ENCODE peak calls at places on chromosomes 2 and 18, in four cellular contexts. Y, X, H and N are unnamed samples.

GRCh38 chr18:51255694-51256093 is 58.2 kb upstream of the MEX3C start:
- DNase-seq in Y (no peak), X (no peak), H (no peak), N (no peak)

GRCh38 chr2:216490061-216490460 is 8.6 kb upstream of the RPL37A start:
- DNase-seq in Y (no peak), X (no peak), H (no peak), N (no peak)

GRCh38 chr2:133303150-133303549 is 265.1 kb downstream of the NCKAP5 start:
- DNase-seq in Y (no peak), X (no peak), H (no peak), N (no peak)

GRCh38 chr2:65382776-65383357 is 49.5 kb downstream of the SPRED2 start:
- DNase-seq in Y (peak; percentile 86), X (no peak), H (peak; percentile 87), N (no peak)

GRCh38 chr2:69715964-69716363 is 26.0 kb upstream of the ANXA4 start:
- DNase-seq in Y (no peak), X (no peak), H (no peak), N (no peak)

GRCh38 chr2:96762529-96763253 is 2.0 kb downstream of the CNNM4 start:
- DNase-seq in Y (no peak), X (no peak), H (peak; percentile 11), N (peak; percentile 30)

GRCh38 chr2:128134573-128134972 is 43.6 kb downstream of the UGGT1 start:
- DNase-seq in Y (no peak), X (no peak), H (no peak), N (no peak)

GRCh38 chr2:96105152-96105915 is 11.0 kb downstream of the ADRA2B start:
- DNase-seq in Y (no peak), X (no peak), H (no peak), N (peak; percentile 4)

GRCh38 chr2:12854001-12854530 is 137.3 kb downstream of the TRIB2 start:
- DNase-seq in Y (no peak), X (no peak), H (no peak), N (no peak)

GRCh38 chr2:46298272-46298521 is 990 bp downstream of the EPAS1 start:
- DNase-seq in Y (no peak), X (no peak), H (no peak), N (no peak)

GRCh38 chr2:221502270-221502973 is 69.7 kb downstream of the EPHA4 start:
- DNase-seq in Y (no peak), X (no peak), H (no peak), N (no peak)

GRCh38 chr2:165970663-165971062 is 17.1 kb upstream of the TTC21B start:
- DNase-seq in Y (no peak), X (no peak), H (no peak), N (no peak)

GRCh38 chr18:70419526-70419925 is 130.7 kb downstream of the SOCS6 start:
- DNase-seq in Y (no peak), X (no peak), H (no peak), N (no peak)

GRCh38 chr2:240789501-240790369 is 30.3 kb downstream of the KIF1A start:
- DNase-seq in Y (no peak), X (peak; percentile 3), H (no peak), N (no peak)

GRCh38 chr2:236088368-236089057 is 79.7 kb downstream of the GBX2 start:
- DNase-seq in Y (peak; percentile 31), X (no peak), H (no peak), N (no peak)

GRCh38 chr2:86622409-86622877 is 1.2 kb downstream of the RNF103 start:
- DNase-seq in Y (no peak), X (no peak), H (peak; percentile 22), N (peak; percentile 18)

GRCh38 chr2:229330952-229331351 is 59.9 kb upstream of the PID1 start:
- DNase-seq in Y (no peak), X (no peak), H (no peak), N (no peak)

GRCh38 chr2:25293958-25294513 is 47.7 kb downstream of the DNMT3A start:
- DNase-seq in Y (no peak), X (no peak), H (no peak), N (no peak)

GRCh38 chr2:161417428-161418274 is 1.6 kb downstream of the TBR1 start:
- DNase-seq in Y (no peak), X (no peak), H (no peak), N (no peak)

GRCh38 chr2:166384774-166385173 is 9.0 kb upstream of the SCN9A start:
- DNase-seq in Y (peak; percentile 27), X (no peak), H (no peak), N (no peak)

GRCh38 chr2:156331572-156332451 is 709 bp downstream of the NR4A2 start:
- DNase-seq in Y (no peak), X (no peak), H (peak; percentile 61), N (no peak)

GRCh38 chr2:213306320-213306942 is 22.2 kb downstream of the SPAG16 start:
- DNase-seq in Y (no peak), X (no peak), H (no peak), N (no peak)
- TF ChIP-seq CREM in Y (no peak), X (no peak), H (no peak), N (no peak)

GRCh38 chr2:2879071-2879470 is 498.5 kb downstream of the EIPR1 start:
- DNase-seq in Y (no peak), X (no peak), H (no peak), N (no peak)

GRCh38 chr2:2880938-2881337 is 496.7 kb downstream of the EIPR1 start:
- DNase-seq in Y (no peak), X (no peak), H (no peak), N (no peak)

GRCh38 chr2:2879776-2880175 is 497.8 kb downstream of the EIPR1 start:
- DNase-seq in Y (no peak), X (peak; percentile 27), H (no peak), N (no peak)

GRCh38 chr2:2877427-2877826 is 500.2 kb downstream of the EIPR1 start:
- DNase-seq in Y (no peak), X (no peak), H (no peak), N (no peak)

DNA sequence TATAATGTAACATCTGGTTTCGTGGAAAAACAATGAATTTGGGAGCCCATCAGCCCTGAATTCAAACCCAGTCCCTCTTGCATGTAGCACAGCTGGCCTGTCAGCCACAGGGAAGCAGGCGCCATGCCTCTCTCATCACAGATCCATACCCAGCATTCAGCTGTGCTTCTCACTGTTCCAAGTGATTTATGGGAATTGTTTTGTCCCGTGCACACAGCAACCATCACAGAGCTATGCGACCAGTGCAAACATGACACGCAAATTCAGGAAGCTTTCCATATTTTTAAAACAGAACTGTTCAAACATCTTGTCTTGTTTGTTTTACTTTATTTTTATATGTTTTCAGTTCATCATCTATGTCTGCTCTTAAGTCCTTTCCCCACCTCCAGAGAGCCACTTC is 496.1 kb downstream of the EIPR1 start:
- DNase-seq in Y (no peak), X (no peak), H (no peak), N (no peak)
- TF ChIP-seq TCF7 in Y (no peak), X (no peak), H (no peak), N (no peak)

GRCh38 chr18:34816183-34816582 is 106.1 kb downstream of the DTNA start:
- DNase-seq in Y (no peak), X (no peak), H (no peak), N (no peak)

GRCh38 chr18:34821669-34822210 is 111.6 kb downstream of the DTNA start:
- DNase-seq in Y (peak; percentile 38), X (no peak), H (no peak), N (no peak)

GRCh38 chr18:34818069-34818468 is 108.0 kb downstream of the DTNA start:
- DNase-seq in Y (no peak), X (no peak), H (no peak), N (no peak)

GRCh38 chr18:34817636-34818035 is 107.5 kb downstream of the DTNA start:
- DNase-seq in Y (no peak), X (no peak), H (no peak), N (no peak)

GRCh38 chr18:34820360-34820759 is 110.3 kb downstream of the DTNA start:
- DNase-seq in Y (no peak), X (no peak), H (no peak), N (no peak)
- TF ChIP-seq ATF3 in Y (no peak), X (no peak), H (no peak), N (no peak)

GRCh38 chr18:63238711-63239110 is 80.9 kb downstream of the BCL2 start:
- DNase-seq in Y (no peak), X (no peak), H (no peak), N (peak; percentile 22)

GRCh38 chr18:63237486-63237885 is 82.1 kb downstream of the BCL2 start:
- DNase-seq in Y (peak; percentile 54), X (no peak), H (no peak), N (no peak)

GRCh38 chr18:63236417-63236816 is 83.2 kb downstream of the BCL2 start:
- DNase-seq in Y (no peak), X (no peak), H (no peak), N (no peak)

GRCh38 chr18:63237911-63238710 is 81.5 kb downstream of the BCL2 start:
- DNase-seq in Y (peak; percentile 67), X (no peak), H (no peak), N (peak; percentile 43)

DNA sequence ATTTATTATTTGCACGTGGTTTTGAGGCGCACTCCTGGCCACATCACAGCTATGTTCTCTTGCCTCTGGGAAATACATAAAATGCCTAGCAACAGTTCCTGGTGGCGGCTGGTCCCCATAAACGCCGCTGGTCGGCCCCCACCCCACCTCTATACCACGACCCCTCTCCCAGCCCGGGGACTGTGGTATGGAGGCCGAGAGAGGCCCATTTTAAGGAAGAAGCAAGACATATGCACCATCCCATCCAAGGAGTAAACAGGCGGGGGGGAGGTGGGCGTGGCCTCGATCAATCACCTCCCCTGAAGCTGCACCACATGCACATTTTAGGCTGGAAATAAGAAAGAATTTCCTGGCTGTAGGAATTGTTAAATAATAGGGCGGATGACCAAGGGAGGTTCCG is 82.6 kb downstream of the BCL2 start:
- DNase-seq in Y (no peak), X (no peak), H (no peak), N (peak; percentile 23)
- TF ChIP-seq CREM in Y (no peak), X (no peak), H (no peak), N (no peak)

GRCh38 chr2:171025199-171025598 is 96.1 kb downstream of the GORASP2 start:
- DNase-seq in Y (no peak), X (no peak), H (no peak), N (no peak)
- TF ChIP-seq TCF7 in Y (no peak), X (no peak), H (no peak), N (no peak)

DNA sequence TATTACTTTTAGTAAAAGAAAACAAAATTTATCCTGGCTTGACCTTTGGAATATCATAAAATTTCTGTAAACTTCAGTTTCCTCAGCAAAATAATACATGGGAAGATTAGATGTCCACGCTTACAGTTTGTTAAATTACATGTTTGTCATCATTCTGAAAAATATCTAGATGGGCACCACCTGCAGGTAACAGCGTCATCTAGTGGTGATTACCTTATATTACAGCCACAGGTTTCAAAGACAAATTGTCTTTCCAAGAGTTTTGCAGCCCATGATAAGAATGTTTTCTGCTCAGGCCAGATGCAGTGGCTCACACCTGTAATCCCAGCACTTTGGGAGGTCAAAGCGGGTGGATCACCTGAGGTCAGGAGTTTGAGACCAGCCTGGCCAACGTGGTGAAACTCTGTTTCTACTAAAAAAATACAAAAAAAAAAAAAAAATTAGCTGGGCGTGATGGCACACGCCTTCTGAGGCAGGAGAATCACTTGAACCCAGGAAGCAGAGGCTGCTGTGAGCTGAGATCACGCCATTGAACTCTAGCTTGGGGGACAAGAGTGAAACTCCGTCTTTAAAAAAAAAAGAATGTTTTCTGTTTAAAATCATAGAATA is 96.3 kb upstream of the RASGRP3 start:
- DNase-seq in Y (no peak), X (no peak), H (peak; percentile 17), N (no peak)
- TF ChIP-seq ATF3 in Y (no peak), X (no peak), H (no peak), N (no peak)